ENCODE peak calls at places on chromosome 12, in eight cellular contexts. One of them, this sample, is unnamed.

GRCh38 chr12:127546721-127547505 is 720.1 kb upstream of the TMEM132C start:
- DNase-seq in cardiac muscle cell: no peak
- DNase-seq in right lobe of liver: no peak
- DNase-seq in BE2C: no peak
- DNase-seq in spleen: no peak
- DNase-seq in astrocyte of the cerebellum: no peak
- DNase-seq in PC-3: no peak
- DNase-seq in NB4: no peak
- DNase-seq in this sample: no peak

GRCh38 chr12:111757361-111758119 is 9.2 kb upstream of the ALDH2 start:
- DNase-seq in NB4: peak
- DNase-seq in BE2C: no peak
- DNase-seq in right lobe of liver: peak
- DNase-seq in PC-3: no peak
- DNase-seq in spleen: no peak
- DNase-seq in cardiac muscle cell: peak
- DNase-seq in astrocyte of the cerebellum: peak
- DNase-seq in this sample: no peak

GRCh38 chr12:19912996-19913395 is 455.3 kb upstream of the PDE3A start:
- DNase-seq in cardiac muscle cell: no peak
- DNase-seq in PC-3: no peak
- DNase-seq in spleen: no peak
- DNase-seq in BE2C: no peak
- DNase-seq in astrocyte of the cerebellum: no peak
- DNase-seq in NB4: no peak
- DNase-seq in right lobe of liver: peak
- DNase-seq in this sample: no peak

GRCh38 chr12:67413577-67413976 is 144.4 kb downstream of the CAND1 start:
- DNase-seq in cardiac muscle cell: no peak
- DNase-seq in right lobe of liver: no peak
- DNase-seq in BE2C: no peak
- DNase-seq in NB4: no peak
- DNase-seq in PC-3: peak
- DNase-seq in spleen: no peak
- DNase-seq in astrocyte of the cerebellum: no peak
- DNase-seq in this sample: no peak

GRCh38 chr12:128627659-128628058 is 196.1 kb downstream of the SLC15A4 start:
- DNase-seq in cardiac muscle cell: no peak
- DNase-seq in spleen: no peak
- DNase-seq in PC-3: no peak
- DNase-seq in astrocyte of the cerebellum: no peak
- DNase-seq in BE2C: no peak
- DNase-seq in NB4: no peak
- DNase-seq in right lobe of liver: peak
- DNase-seq in this sample: no peak

GRCh38 chr12:93944196-93944595 is 204.2 kb upstream of the PLXNC1 start:
- DNase-seq in spleen: no peak
- DNase-seq in NB4: no peak
- DNase-seq in PC-3: no peak
- DNase-seq in BE2C: no peak
- DNase-seq in right lobe of liver: no peak
- DNase-seq in cardiac muscle cell: no peak
- DNase-seq in astrocyte of the cerebellum: no peak
- DNase-seq in this sample: no peak

GRCh38 chr12:42525444-42525843 is 64.1 kb downstream of the PRICKLE1 start:
- DNase-seq in NB4: no peak
- DNase-seq in PC-3: no peak
- DNase-seq in cardiac muscle cell: no peak
- DNase-seq in spleen: no peak
- DNase-seq in BE2C: no peak
- DNase-seq in right lobe of liver: no peak
- DNase-seq in astrocyte of the cerebellum: no peak
- DNase-seq in this sample: no peak

GRCh38 chr12:131195796-131196195 is 242.1 kb downstream of the ADGRD1 start:
- DNase-seq in astrocyte of the cerebellum: no peak
- DNase-seq in right lobe of liver: no peak
- DNase-seq in BE2C: no peak
- DNase-seq in NB4: no peak
- DNase-seq in cardiac muscle cell: no peak
- DNase-seq in PC-3: no peak
- DNase-seq in spleen: peak
- DNase-seq in this sample: peak

GRCh38 chr12:51269174-51270066 is 795 bp downstream of the SMAGP start:
- DNase-seq in astrocyte of the cerebellum: no peak
- DNase-seq in right lobe of liver: peak
- DNase-seq in cardiac muscle cell: peak
- DNase-seq in spleen: peak
- DNase-seq in BE2C: peak
- DNase-seq in NB4: peak
- DNase-seq in PC-3: peak
- DNase-seq in this sample: peak

GRCh38 chr12:12319501-12320322 is 30.3 kb downstream of the MANSC1 start:
- DNase-seq in cardiac muscle cell: peak
- DNase-seq in NB4: no peak
- DNase-seq in spleen: peak
- DNase-seq in right lobe of liver: no peak
- DNase-seq in BE2C: no peak
- DNase-seq in astrocyte of the cerebellum: peak
- DNase-seq in PC-3: no peak
- DNase-seq in this sample: no peak

GRCh38 chr12:38892090-38892786 is 13.2 kb downstream of the CPNE8 start:
- DNase-seq in right lobe of liver: peak
- DNase-seq in BE2C: no peak
- DNase-seq in astrocyte of the cerebellum: no peak
- DNase-seq in cardiac muscle cell: peak
- DNase-seq in spleen: no peak
- DNase-seq in PC-3: no peak
- DNase-seq in NB4: no peak
- DNase-seq in this sample: no peak

GRCh38 chr12:50074936-50075807 is 10.0 kb upstream of the SMARCD1 start:
- DNase-seq in spleen: peak
- DNase-seq in astrocyte of the cerebellum: peak
- DNase-seq in right lobe of liver: peak
- DNase-seq in cardiac muscle cell: peak
- DNase-seq in PC-3: peak
- DNase-seq in BE2C: peak
- DNase-seq in NB4: peak
- DNase-seq in this sample: peak

GRCh38 chr12:121239335-121239678 is 29.4 kb downstream of the P2RX4 start:
- DNase-seq in spleen: no peak
- DNase-seq in BE2C: no peak
- DNase-seq in astrocyte of the cerebellum: no peak
- DNase-seq in NB4: peak
- DNase-seq in PC-3: no peak
- DNase-seq in cardiac muscle cell: no peak
- DNase-seq in right lobe of liver: no peak
- DNase-seq in this sample: no peak

GRCh38 chr12:132492522-132492921 is 2.6 kb downstream of the FBRSL1 start:
- DNase-seq in astrocyte of the cerebellum: no peak
- DNase-seq in NB4: no peak
- DNase-seq in BE2C: no peak
- DNase-seq in PC-3: no peak
- DNase-seq in right lobe of liver: no peak
- DNase-seq in cardiac muscle cell: no peak
- DNase-seq in spleen: no peak
- DNase-seq in this sample: no peak

GRCh38 chr12:77728018-77728417 is 102.7 kb upstream of the NAV3 start:
- DNase-seq in astrocyte of the cerebellum: no peak
- DNase-seq in NB4: no peak
- DNase-seq in cardiac muscle cell: no peak
- DNase-seq in BE2C: no peak
- DNase-seq in PC-3: no peak
- DNase-seq in right lobe of liver: no peak
- DNase-seq in spleen: no peak
- DNase-seq in this sample: no peak

GRCh38 chr12:48005750-48006021 is 1.4 kb upstream of the COL2A1 start:
- DNase-seq in spleen: no peak
- DNase-seq in PC-3: no peak
- DNase-seq in astrocyte of the cerebellum: no peak
- DNase-seq in NB4: no peak
- DNase-seq in right lobe of liver: no peak
- DNase-seq in BE2C: no peak
- DNase-seq in cardiac muscle cell: no peak
- DNase-seq in this sample: no peak

GRCh38 chr12:12890492-12890814 is 909 bp upstream of the GPRC5A start:
- DNase-seq in astrocyte of the cerebellum: no peak
- DNase-seq in PC-3: no peak
- DNase-seq in BE2C: no peak
- DNase-seq in right lobe of liver: no peak
- DNase-seq in cardiac muscle cell: peak
- DNase-seq in spleen: no peak
- DNase-seq in NB4: no peak
- DNase-seq in this sample: no peak

GRCh38 chr12:100926669-100927248 is 132.2 kb downstream of the ANO4 start:
- DNase-seq in astrocyte of the cerebellum: peak
- DNase-seq in spleen: no peak
- DNase-seq in BE2C: peak
- DNase-seq in PC-3: peak
- DNase-seq in right lobe of liver: peak
- DNase-seq in cardiac muscle cell: peak
- DNase-seq in NB4: peak
- DNase-seq in this sample: no peak
- TF ChIP-seq CTCF in astrocyte of the cerebellum: peak
- TF ChIP-seq CTCF in spleen: no peak
- TF ChIP-seq CTCF in BE2C: peak
- TF ChIP-seq CTCF in PC-3: peak
- TF ChIP-seq CTCF in right lobe of liver: no peak
- TF ChIP-seq CTCF in cardiac muscle cell: peak
- TF ChIP-seq CTCF in NB4: peak
- TF ChIP-seq CTCF in this sample: peak

DNA sequence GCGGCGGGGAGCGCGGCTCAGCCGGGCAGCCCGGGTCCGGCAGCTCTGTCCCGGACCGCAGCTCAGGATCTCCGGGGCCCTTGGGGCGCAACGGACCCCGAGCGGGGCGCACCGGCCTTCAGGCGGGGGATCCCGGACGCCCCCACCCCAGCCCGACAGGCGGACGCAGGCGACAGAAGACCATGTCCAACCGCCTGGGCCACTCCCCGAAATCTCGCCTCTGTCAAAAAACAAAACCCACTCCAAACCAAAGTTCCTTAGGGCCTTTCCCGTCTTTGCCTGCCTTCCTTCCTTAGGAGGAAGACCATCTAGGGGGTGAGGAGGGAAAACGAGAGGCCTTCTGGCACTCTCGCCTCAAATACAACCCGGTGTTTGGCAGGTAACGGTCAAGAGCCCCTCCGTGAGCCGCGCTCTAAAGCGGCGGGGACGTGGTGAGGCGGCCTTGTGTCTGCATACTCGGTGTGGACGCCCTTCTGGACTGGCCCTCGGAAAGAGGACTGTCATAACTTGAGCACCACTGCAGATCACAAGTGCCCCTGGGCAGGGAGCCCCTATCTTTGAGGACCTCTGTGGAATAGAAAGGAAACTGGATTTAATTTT is 611 bp downstream of the HCFC2 start:
- DNase-seq in spleen: peak
- DNase-seq in astrocyte of the cerebellum: no peak
- DNase-seq in BE2C: peak
- DNase-seq in cardiac muscle cell: no peak
- DNase-seq in PC-3: peak
- DNase-seq in NB4: peak
- DNase-seq in right lobe of liver: peak
- DNase-seq in this sample: no peak
- TF ChIP-seq CTCF in spleen: no peak
- TF ChIP-seq CTCF in astrocyte of the cerebellum: no peak
- TF ChIP-seq CTCF in BE2C: no peak
- TF ChIP-seq CTCF in cardiac muscle cell: no peak
- TF ChIP-seq CTCF in PC-3: no peak
- TF ChIP-seq CTCF in NB4: no peak
- TF ChIP-seq CTCF in right lobe of liver: no peak
- TF ChIP-seq CTCF in this sample: no peak

GRCh38 chr12:54021006-54021405 is 7.2 kb upstream of the HOXC6 start:
- DNase-seq in PC-3: no peak
- DNase-seq in NB4: no peak
- DNase-seq in astrocyte of the cerebellum: no peak
- DNase-seq in spleen: no peak
- DNase-seq in cardiac muscle cell: no peak
- DNase-seq in BE2C: no peak
- DNase-seq in right lobe of liver: no peak
- DNase-seq in this sample: no peak

GRCh38 chr12:54020587-54020969 is 7.7 kb upstream of the HOXC6 start:
- DNase-seq in astrocyte of the cerebellum: no peak
- DNase-seq in right lobe of liver: no peak
- DNase-seq in cardiac muscle cell: no peak
- DNase-seq in BE2C: no peak
- DNase-seq in PC-3: no peak
- DNase-seq in spleen: no peak
- DNase-seq in NB4: no peak
- DNase-seq in this sample: no peak

GRCh38 chr12:54022960-54023884 is 5.0 kb upstream of the HOXC6 start:
- DNase-seq in right lobe of liver: no peak
- DNase-seq in BE2C: no peak
- DNase-seq in astrocyte of the cerebellum: no peak
- DNase-seq in NB4: no peak
- DNase-seq in cardiac muscle cell: no peak
- DNase-seq in spleen: peak
- DNase-seq in PC-3: no peak
- DNase-seq in this sample: no peak

GRCh38 chr12:54019924-54020586 is 8.2 kb upstream of the HOXC6 start:
- DNase-seq in spleen: no peak
- DNase-seq in right lobe of liver: no peak
- DNase-seq in NB4: no peak
- DNase-seq in astrocyte of the cerebellum: no peak
- DNase-seq in cardiac muscle cell: no peak
- DNase-seq in PC-3: no peak
- DNase-seq in BE2C: peak
- DNase-seq in this sample: no peak

DNA sequence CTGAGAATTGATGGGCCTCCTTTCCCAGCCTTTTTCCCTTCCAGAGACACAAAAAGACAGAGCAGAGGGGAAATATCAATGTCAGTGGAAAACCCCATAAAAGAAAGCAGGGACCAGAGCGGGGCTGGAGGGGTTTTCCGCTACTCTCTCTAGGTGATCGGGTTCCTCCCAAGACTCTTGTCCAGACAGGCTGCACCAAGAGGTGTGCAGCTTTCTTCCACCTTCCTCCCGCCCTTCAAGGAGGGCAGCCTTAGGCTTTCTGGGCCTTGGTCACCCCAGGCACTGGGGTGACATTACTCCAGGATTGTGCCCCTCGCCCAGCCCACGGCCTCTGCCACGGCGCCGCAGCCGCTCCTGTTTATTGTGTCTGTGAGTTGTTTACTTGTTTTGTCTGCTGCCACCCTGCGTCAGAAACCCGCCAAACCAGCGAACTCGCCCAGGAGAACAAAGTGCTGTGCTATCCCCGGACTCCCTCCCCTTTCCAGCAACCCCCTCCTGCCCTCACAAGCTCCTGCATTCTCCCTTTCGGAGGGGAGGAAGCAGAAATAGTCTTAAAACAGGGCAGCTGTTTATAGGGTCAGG is 6.7 kb upstream of the HOXC6 start:
- DNase-seq in astrocyte of the cerebellum: no peak
- DNase-seq in cardiac muscle cell: no peak
- DNase-seq in right lobe of liver: no peak
- DNase-seq in PC-3: no peak
- DNase-seq in NB4: no peak
- DNase-seq in spleen: no peak
- DNase-seq in BE2C: peak
- DNase-seq in this sample: no peak
- TF ChIP-seq CTCF in astrocyte of the cerebellum: no peak
- TF ChIP-seq CTCF in cardiac muscle cell: peak
- TF ChIP-seq CTCF in right lobe of liver: no peak
- TF ChIP-seq CTCF in PC-3: peak
- TF ChIP-seq CTCF in NB4: no peak
- TF ChIP-seq CTCF in spleen: no peak
- TF ChIP-seq CTCF in BE2C: peak
- TF ChIP-seq CTCF in this sample: peak

GRCh38 chr12:104733717-104734175 is 224.3 kb downstream of the SLC41A2 start:
- DNase-seq in right lobe of liver: no peak
- DNase-seq in NB4: peak
- DNase-seq in BE2C: no peak
- DNase-seq in astrocyte of the cerebellum: no peak
- DNase-seq in PC-3: peak
- DNase-seq in spleen: no peak
- DNase-seq in cardiac muscle cell: peak
- DNase-seq in this sample: no peak
- TF ChIP-seq CTCF in right lobe of liver: no peak
- TF ChIP-seq CTCF in NB4: peak
- TF ChIP-seq CTCF in BE2C: peak
- TF ChIP-seq CTCF in astrocyte of the cerebellum: no peak
- TF ChIP-seq CTCF in PC-3: peak
- TF ChIP-seq CTCF in spleen: peak
- TF ChIP-seq CTCF in cardiac muscle cell: peak
- TF ChIP-seq CTCF in this sample: no peak